ENCODE peak calls at places on chromosomes 4 and X, in seven cellular contexts. R is left lung, V is fibroblast of mammary gland, Q is KG1, N is glomerular endothelial cell, F is H7, B is activated T-cell treated with anti-CD3 and anti-CD28 coated beads for 1 hour. E is an unnamed sample.

GRCh38 chrX:100720301-100720700 is 11.6 kb downstream of the SYTL4 start:
- DNase-seq in R (no peak), F (no peak), Q (no peak), V (peak), B (no peak), N (no peak), E (no peak)

GRCh38 chr4:173852775-173853174 is 322.7 kb upstream of the HAND2 start:
- DNase-seq in R (no peak), F (no peak), Q (no peak), V (no peak), B (no peak), N (no peak), E (no peak)

GRCh38 chr4:33184684-33185083 is 2464.5 kb downstream of the PCDH7 start:
- DNase-seq in B (no peak), Q (no peak), N (no peak), R (no peak), V (no peak), F (no peak), E (no peak)

GRCh38 chr4:105092356-105092755 is 54.3 kb upstream of the TET2 start:
- DNase-seq in R (no peak), B (no peak), N (peak), F (no peak), V (peak), Q (no peak), E (no peak)

GRCh38 chr4:179097741-179098140 is 1655.5 kb upstream of the AGA start:
- DNase-seq in B (no peak), Q (no peak), N (no peak), F (no peak), R (no peak), V (no peak), E (no peak)

GRCh38 chr4:8532245-8532781 is 47.9 kb upstream of the GPR78 start:
- DNase-seq in V (no peak), N (no peak), Q (no peak), R (no peak), F (no peak), B (no peak), E (no peak)

GRCh38 chr4:41657561-41657960 is 91.0 kb downstream of the PHOX2B start:
- DNase-seq in B (no peak), N (no peak), R (no peak), F (no peak), V (no peak), Q (no peak), E (no peak)

GRCh38 chrX:13396887-13397286 is 77.0 kb upstream of the ATXN3L start:
- DNase-seq in Q (no peak), R (no peak), V (peak), N (no peak), F (no peak), B (no peak), E (no peak)

GRCh38 chr4:148044889-148045352 is 313.0 kb downstream of the ARHGAP10 start:
- DNase-seq in N (no peak), Q (no peak), B (no peak), R (no peak), F (no peak), V (no peak), E (no peak)

GRCh38 chr4:176034498-176034897 is 31.1 kb upstream of the WDR17 start:
- DNase-seq in N (no peak), V (peak), F (no peak), Q (no peak), R (no peak), B (no peak), E (no peak)

GRCh38 chrX:145817666-145818521 is at the start of gene SLITRK2:
- DNase-seq in Q (no peak), B (no peak), N (no peak), R (no peak), V (peak), F (peak), E (no peak)

GRCh38 chrX:154529206-154529612 is 13.2 kb upstream of the FAM3A start:
- DNase-seq in V (peak), Q (no peak), N (no peak), B (no peak), F (no peak), R (no peak), E (no peak)

GRCh38 chr4:67571975-67572374 is 13.4 kb downstream of the STAP1 start:
- DNase-seq in F (no peak), R (no peak), B (no peak), Q (no peak), N (no peak), V (no peak), E (no peak)

GRCh38 chr4:125321709-125322362 is 7.1 kb downstream of the FAT4 start:
- DNase-seq in B (no peak), R (no peak), V (peak), F (no peak), N (no peak), Q (no peak), E (no peak)

GRCh38 chrX:136310411-136310810 is 9.6 kb downstream of the ADGRG4 start:
- DNase-seq in B (no peak), N (no peak), F (no peak), V (peak), Q (no peak), R (no peak), E (no peak)

GRCh38 chr4:673349-674091 is 556 bp downstream of the ATP5ME start:
- DNase-seq in Q (no peak), V (no peak), F (no peak), B (no peak), R (peak), N (no peak), E (no peak)

GRCh38 chrX:25873196-25873595 is 264.9 kb upstream of the MAGEB18 start:
- DNase-seq in F (no peak), R (no peak), Q (no peak), N (no peak), B (no peak), V (peak), E (no peak)

GRCh38 chrX:31590581-31591113 is 518.8 kb upstream of the FTHL17 start:
- DNase-seq in N (no peak), Q (no peak), R (no peak), B (no peak), F (no peak), V (peak), E (no peak)

GRCh38 chr4:74451214-74451661 is 6.3 kb downstream of the AREG start:
- DNase-seq in V (peak), N (peak), R (no peak), Q (no peak), F (no peak), B (no peak), E (no peak)

GRCh38 chr4:26873391-26874026 is 12.9 kb downstream of the STIM2 start:
- DNase-seq in V (no peak), B (peak), N (no peak), F (no peak), R (no peak), Q (peak), E (peak)

GRCh38 chr4:54041100-54041499 is 23.3 kb downstream of the CHIC2 start:
- DNase-seq in V (no peak), N (no peak), R (no peak), Q (no peak), F (no peak), B (no peak), E (no peak)

GRCh38 chrX:124217289-124218251 is 114.9 kb upstream of the TEX13D start:
- DNase-seq in F (no peak), Q (peak), B (peak), R (peak), V (no peak), N (no peak), E (peak)

GRCh38 chrX:149495573-149496071 is 9.5 kb downstream of the IDS start:
- DNase-seq in Q (no peak), F (no peak), V (peak), R (peak), N (no peak), B (no peak), E (no peak)

E was measured in effector CD8-positive, alpha-beta T cell.